ENCODE peak calls at places on chromosomes 4 and X, in four cellular contexts. One of them, this sample, is unnamed.

GRCh38 chr4:10460313-10461047 is 3.3 kb upstream of the ZNF518B start:
- DNase-seq in H1: no peak
- DNase-seq in trophoblast cell: no peak
- DNase-seq in mesenchymal stem cell: no peak
- DNase-seq in this sample: no peak

GRCh38 chrX:45889471-45889870 is 655.8 kb downstream of the ZNF674 start:
- DNase-seq in mesenchymal stem cell: no peak
- DNase-seq in H1: no peak
- DNase-seq in trophoblast cell: no peak
- DNase-seq in this sample: no peak

GRCh38 chrX:131778269-131779218 is 234.7 kb downstream of the OR13H1 start:
- DNase-seq in H1: no peak
- DNase-seq in trophoblast cell: peak; percentile 95
- DNase-seq in mesenchymal stem cell: no peak
- DNase-seq in this sample: no peak

GRCh38 chr4:153257151-153257620 is 52.9 kb downstream of the TRIM2 start:
- DNase-seq in H1: peak; percentile 65
- DNase-seq in trophoblast cell: peak; percentile 36
- DNase-seq in mesenchymal stem cell: peak; percentile 81
- DNase-seq in this sample: peak; percentile 69

GRCh38 chrX:40109288-40110008 is 11.7 kb upstream of the BCOR start:
- DNase-seq in H1: no peak
- DNase-seq in mesenchymal stem cell: peak; percentile 78
- DNase-seq in trophoblast cell: peak; percentile 60
- DNase-seq in this sample: no peak

GRCh38 chr4:106869551-106869950 is 166.6 kb downstream of the DKK2 start:
- DNase-seq in mesenchymal stem cell: peak; percentile 83
- DNase-seq in trophoblast cell: peak; percentile 9
- DNase-seq in H1: no peak
- DNase-seq in this sample: no peak

GRCh38 chrX:116862340-116862739 is 399.6 kb upstream of the CT83 start:
- DNase-seq in trophoblast cell: no peak
- DNase-seq in H1: no peak
- DNase-seq in mesenchymal stem cell: no peak
- DNase-seq in this sample: no peak

GRCh38 chrX:149497626-149498025 is 7.5 kb downstream of the IDS start:
- DNase-seq in mesenchymal stem cell: no peak
- DNase-seq in trophoblast cell: no peak
- DNase-seq in H1: no peak
- DNase-seq in this sample: no peak

GRCh38 chrX:110168585-110168984 is 149.3 kb downstream of the AMMECR1 start:
- DNase-seq in trophoblast cell: no peak
- DNase-seq in mesenchymal stem cell: no peak
- DNase-seq in H1: no peak
- DNase-seq in this sample: no peak

GRCh38 chr4:187227907-187228699 is 504.4 kb upstream of the FAT1 start:
- DNase-seq in trophoblast cell: peak; percentile 90
- DNase-seq in H1: no peak
- DNase-seq in mesenchymal stem cell: peak; percentile 70
- DNase-seq in this sample: no peak

GRCh38 chrX:13252726-13253125 is 67.1 kb downstream of the ATXN3L start:
- DNase-seq in H1: no peak
- DNase-seq in mesenchymal stem cell: no peak
- DNase-seq in trophoblast cell: no peak
- DNase-seq in this sample: no peak

GRCh38 chr4:91032725-91033445 is 905.7 kb downstream of the CCSER1 start:
- DNase-seq in trophoblast cell: no peak
- DNase-seq in mesenchymal stem cell: no peak
- DNase-seq in H1: no peak
- DNase-seq in this sample: no peak

GRCh38 chr4:69744157-69744478 is 16.3 kb downstream of the SULT1B1 start:
- DNase-seq in mesenchymal stem cell: no peak
- DNase-seq in trophoblast cell: no peak
- DNase-seq in H1: no peak
- DNase-seq in this sample: no peak

GRCh38 chr4:19329631-19330030 is 922.1 kb upstream of the SLIT2 start:
- DNase-seq in H1: no peak
- DNase-seq in trophoblast cell: peak; percentile 22
- DNase-seq in mesenchymal stem cell: peak; percentile 7
- DNase-seq in this sample: no peak

GRCh38 chr4:45971108-45971507 is 152.7 kb downstream of the GABRG1 start:
- DNase-seq in mesenchymal stem cell: no peak
- DNase-seq in trophoblast cell: no peak
- DNase-seq in H1: no peak
- DNase-seq in this sample: no peak

GRCh38 chrX:50618788-50619558 is 148.3 kb upstream of the DGKK start:
- DNase-seq in mesenchymal stem cell: no peak
- DNase-seq in H1: no peak
- DNase-seq in trophoblast cell: no peak
- DNase-seq in this sample: no peak

GRCh38 chr4:81589191-81589720 is 117.5 kb upstream of the RASGEF1B start:
- DNase-seq in H1: no peak
- DNase-seq in trophoblast cell: no peak
- DNase-seq in mesenchymal stem cell: no peak
- DNase-seq in this sample: no peak

DNA sequence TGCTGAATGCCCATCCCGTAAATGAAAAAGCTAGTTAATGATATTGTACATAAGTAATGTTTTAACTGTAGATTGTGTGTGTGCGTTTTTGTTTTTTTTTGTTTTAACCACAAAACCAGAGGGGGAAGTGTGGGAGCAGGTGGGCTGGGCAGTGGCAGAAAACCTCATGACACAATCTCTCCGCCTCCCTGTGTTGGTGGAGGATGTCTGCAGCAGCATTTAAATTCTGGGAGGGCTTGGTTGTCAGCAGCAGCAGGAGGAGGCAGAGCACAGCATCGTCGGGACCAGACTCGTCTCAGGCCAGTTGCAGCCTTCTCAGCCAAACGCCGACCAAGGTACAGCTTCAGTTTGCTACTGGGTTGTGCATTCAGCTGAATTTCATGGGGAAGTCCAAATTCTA is at the start of gene SPP1:
- DNase-seq in mesenchymal stem cell: peak; percentile 30
- DNase-seq in H1: no peak
- DNase-seq in trophoblast cell: no peak
- DNase-seq in this sample: peak; percentile 32
- H3K4me3 ChIP-seq in mesenchymal stem cell: no peak within 1 kb of the TSS
- H3K4me3 ChIP-seq in H1: no peak within 1 kb of the TSS
- H3K4me3 ChIP-seq in trophoblast cell: no peak within 1 kb of the TSS
- H3K4me3 ChIP-seq in this sample: no peak within 1 kb of the TSS

GRCh38 chr4:119005888-119006287 is 117.2 kb downstream of the SYNPO2 start:
- DNase-seq in H1: no peak
- DNase-seq in trophoblast cell: no peak
- DNase-seq in mesenchymal stem cell: no peak
- DNase-seq in this sample: no peak
- H2BK120ac ChIP-seq in H1: no peak overlapping the region
- H2BK120ac ChIP-seq in trophoblast cell: no peak overlapping the region
- H2BK120ac ChIP-seq in mesenchymal stem cell: no peak overlapping the region
- H2BK120ac ChIP-seq in this sample: no peak overlapping the region

DNA sequence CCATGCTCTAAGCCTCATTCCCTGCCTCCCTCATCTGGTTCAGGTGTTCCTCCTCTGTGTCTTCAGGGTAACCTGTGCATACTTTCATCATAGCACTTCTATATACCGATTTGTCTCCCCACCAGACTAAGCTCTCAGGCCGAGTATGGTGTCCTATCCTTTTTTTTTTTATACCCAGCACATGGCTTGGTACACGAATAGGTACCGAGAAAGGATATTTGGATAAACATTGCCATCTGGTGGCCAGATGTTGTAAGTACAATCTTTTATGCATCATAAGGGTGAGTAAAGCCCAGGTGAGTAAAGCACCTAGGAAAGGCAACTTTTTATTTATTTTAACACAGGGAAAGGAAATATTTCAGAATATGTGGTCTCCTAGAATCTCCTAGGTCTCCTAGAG is 68.4 kb downstream of the MID2 start:
- DNase-seq in H1: peak; percentile 39
- DNase-seq in trophoblast cell: peak; percentile 79
- DNase-seq in mesenchymal stem cell: peak; percentile 44
- DNase-seq in this sample: peak; percentile 11
- H2BK12ac ChIP-seq in H1: no peak overlapping the region
- H2BK12ac ChIP-seq in trophoblast cell: no peak overlapping the region
- H2BK12ac ChIP-seq in mesenchymal stem cell: no peak overlapping the region
- H2BK12ac ChIP-seq in this sample: no peak overlapping the region

DNA sequence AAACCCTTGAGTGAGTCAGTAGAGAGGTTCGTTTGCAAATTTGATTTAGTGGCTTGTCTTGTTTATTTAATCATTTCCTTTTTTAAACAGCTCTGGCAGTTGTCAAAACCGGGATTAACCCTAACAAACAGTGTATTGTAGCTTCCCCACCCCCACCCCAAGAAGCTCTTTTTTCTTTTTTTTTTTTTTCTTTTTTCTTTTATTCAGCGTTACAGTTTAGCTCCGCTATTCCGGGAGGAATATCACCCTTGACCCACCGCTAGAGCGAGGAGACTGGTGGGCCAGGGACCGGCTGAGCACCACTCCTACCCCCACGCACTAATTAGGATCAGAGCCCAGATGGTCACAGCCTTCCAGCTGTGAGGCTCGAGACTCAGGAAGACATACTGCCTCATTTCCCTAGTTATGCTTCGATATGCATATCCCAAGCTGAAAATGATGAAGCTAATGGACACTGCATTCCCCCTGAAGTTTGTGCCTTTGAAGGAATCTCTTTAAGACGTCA is 2.0 kb downstream of the PARM1 start:
- DNase-seq in trophoblast cell: no peak
- DNase-seq in mesenchymal stem cell: no peak
- DNase-seq in H1: no peak
- DNase-seq in this sample: no peak
- H3K4me3 ChIP-seq in trophoblast cell: no peak overlapping the region
- H3K4me3 ChIP-seq in mesenchymal stem cell: peak overlapping the region; percentile 81
- H3K4me3 ChIP-seq in H1: peak overlapping the region; percentile 80
- H3K4me3 ChIP-seq in this sample: peak overlapping the region; percentile 54